ENCODE peak calls at places on chromosome 10, in ten cellular contexts. One of them, this sample, is unnamed.

GRCh38 chr10:58065529-58065815 is 202.2 kb downstream of the IPMK start:
- DNase-seq in kidney: no peak
- DNase-seq in psoas muscle: no peak
- DNase-seq in coronary artery: no peak
- DNase-seq in prostate gland: no peak
- DNase-seq in cardiac fibroblast: no peak
- DNase-seq in progenitor cell of endocrine pancreas: no peak
- DNase-seq in right lobe of liver: no peak
- DNase-seq in Panc1: no peak
- DNase-seq in AG04450: no peak
- DNase-seq in this sample: no peak

GRCh38 chr10:59965899-59966650 is 59.7 kb upstream of the CCDC6 start:
- DNase-seq in kidney: no peak
- DNase-seq in psoas muscle: no peak
- DNase-seq in coronary artery: no peak
- DNase-seq in prostate gland: no peak
- DNase-seq in cardiac fibroblast: no peak
- DNase-seq in progenitor cell of endocrine pancreas: no peak
- DNase-seq in right lobe of liver: no peak
- DNase-seq in Panc1: no peak
- DNase-seq in AG04450: no peak
- DNase-seq in this sample: no peak

GRCh38 chr10:3142146-3142875 is 30.3 kb downstream of the PITRM1 start:
- DNase-seq in kidney: peak; percentile 55
- DNase-seq in psoas muscle: no peak
- DNase-seq in coronary artery: no peak
- DNase-seq in prostate gland: no peak
- DNase-seq in cardiac fibroblast: no peak
- DNase-seq in progenitor cell of endocrine pancreas: no peak
- DNase-seq in right lobe of liver: no peak
- DNase-seq in Panc1: no peak
- DNase-seq in AG04450: no peak
- DNase-seq in this sample: no peak

GRCh38 chr10:101120884-101121660 is 10.0 kb upstream of the TLX1 start:
- DNase-seq in kidney: peak; percentile 67
- DNase-seq in psoas muscle: no peak
- DNase-seq in coronary artery: no peak
- DNase-seq in prostate gland: no peak
- DNase-seq in cardiac fibroblast: peak; percentile 13
- DNase-seq in progenitor cell of endocrine pancreas: no peak
- DNase-seq in right lobe of liver: peak; percentile 80
- DNase-seq in Panc1: no peak
- DNase-seq in AG04450: no peak
- DNase-seq in this sample: no peak

GRCh38 chr10:123847686-123848432 is 43.7 kb downstream of the CPXM2 start:
- DNase-seq in kidney: no peak
- DNase-seq in psoas muscle: no peak
- DNase-seq in coronary artery: no peak
- DNase-seq in prostate gland: no peak
- DNase-seq in cardiac fibroblast: peak; percentile 34
- DNase-seq in progenitor cell of endocrine pancreas: no peak
- DNase-seq in right lobe of liver: no peak
- DNase-seq in Panc1: no peak
- DNase-seq in AG04450: no peak
- DNase-seq in this sample: no peak

GRCh38 chr10:97762816-97763215 is 9.0 kb downstream of the SFRP5 start:
- DNase-seq in kidney: no peak
- DNase-seq in psoas muscle: no peak
- DNase-seq in coronary artery: no peak
- DNase-seq in prostate gland: no peak
- DNase-seq in cardiac fibroblast: no peak
- DNase-seq in progenitor cell of endocrine pancreas: no peak
- DNase-seq in right lobe of liver: peak; percentile 35
- DNase-seq in Panc1: no peak
- DNase-seq in AG04450: no peak
- DNase-seq in this sample: no peak

GRCh38 chr10:54985732-54986131 is 184.7 kb upstream of the PCDH15 start:
- DNase-seq in kidney: no peak
- DNase-seq in psoas muscle: no peak
- DNase-seq in coronary artery: no peak
- DNase-seq in prostate gland: no peak
- DNase-seq in cardiac fibroblast: peak; percentile 1
- DNase-seq in progenitor cell of endocrine pancreas: no peak
- DNase-seq in right lobe of liver: no peak
- DNase-seq in Panc1: no peak
- DNase-seq in AG04450: no peak
- DNase-seq in this sample: no peak

GRCh38 chr10:89207181-89207800 is at the start of gene CH25H:
- DNase-seq in kidney: peak; percentile 94
- DNase-seq in psoas muscle: peak; percentile 75
- DNase-seq in coronary artery: peak; percentile 86
- DNase-seq in prostate gland: peak; percentile 50
- DNase-seq in cardiac fibroblast: peak; percentile 84
- DNase-seq in progenitor cell of endocrine pancreas: peak; percentile 34
- DNase-seq in right lobe of liver: peak; percentile 71
- DNase-seq in Panc1: peak; percentile 5
- DNase-seq in AG04450: no peak
- DNase-seq in this sample: no peak

GRCh38 chr10:114881916-114882315 is 56.1 kb upstream of the TRUB1 start:
- DNase-seq in kidney: no peak
- DNase-seq in psoas muscle: no peak
- DNase-seq in coronary artery: no peak
- DNase-seq in prostate gland: no peak
- DNase-seq in cardiac fibroblast: no peak
- DNase-seq in progenitor cell of endocrine pancreas: no peak
- DNase-seq in right lobe of liver: no peak
- DNase-seq in Panc1: no peak
- DNase-seq in AG04450: no peak
- DNase-seq in this sample: no peak

GRCh38 chr10:114881462-114881861 is 56.5 kb upstream of the TRUB1 start:
- DNase-seq in kidney: no peak
- DNase-seq in psoas muscle: no peak
- DNase-seq in coronary artery: no peak
- DNase-seq in prostate gland: no peak
- DNase-seq in cardiac fibroblast: no peak
- DNase-seq in progenitor cell of endocrine pancreas: no peak
- DNase-seq in right lobe of liver: no peak
- DNase-seq in Panc1: no peak
- DNase-seq in AG04450: no peak
- DNase-seq in this sample: no peak

GRCh38 chr10:114879093-114879492 is 57.5 kb downstream of the FHIP2A start:
- DNase-seq in kidney: no peak
- DNase-seq in psoas muscle: no peak
- DNase-seq in coronary artery: no peak
- DNase-seq in prostate gland: no peak
- DNase-seq in cardiac fibroblast: no peak
- DNase-seq in progenitor cell of endocrine pancreas: no peak
- DNase-seq in right lobe of liver: no peak
- DNase-seq in Panc1: no peak
- DNase-seq in AG04450: no peak
- DNase-seq in this sample: no peak

GRCh38 chr10:114877301-114877644 is 55.7 kb downstream of the FHIP2A start:
- DNase-seq in kidney: no peak
- DNase-seq in psoas muscle: no peak
- DNase-seq in coronary artery: no peak
- DNase-seq in prostate gland: no peak
- DNase-seq in cardiac fibroblast: no peak
- DNase-seq in progenitor cell of endocrine pancreas: no peak
- DNase-seq in right lobe of liver: no peak
- DNase-seq in Panc1: no peak
- DNase-seq in AG04450: no peak
- DNase-seq in this sample: no peak

GRCh38 chr10:114879541-114880158 is 58.1 kb downstream of the FHIP2A start:
- DNase-seq in kidney: no peak
- DNase-seq in psoas muscle: no peak
- DNase-seq in coronary artery: no peak
- DNase-seq in prostate gland: no peak
- DNase-seq in cardiac fibroblast: peak; percentile 57
- DNase-seq in progenitor cell of endocrine pancreas: no peak
- DNase-seq in right lobe of liver: no peak
- DNase-seq in Panc1: no peak
- DNase-seq in AG04450: no peak
- DNase-seq in this sample: no peak
- TF ChIP-seq CTCF in kidney: peak; percentile 48
- TF ChIP-seq CTCF in psoas muscle: peak; percentile 43
- TF ChIP-seq CTCF in coronary artery: no peak
- TF ChIP-seq CTCF in prostate gland: no peak
- TF ChIP-seq CTCF in cardiac fibroblast: peak; percentile 76
- TF ChIP-seq CTCF in progenitor cell of endocrine pancreas: peak; percentile 62
- TF ChIP-seq CTCF in right lobe of liver: peak; percentile 61
- TF ChIP-seq CTCF in Panc1: peak; percentile 97
- TF ChIP-seq CTCF in AG04450: peak; percentile 64
- TF ChIP-seq CTCF in this sample: peak; percentile 44

GRCh38 chr10:103710490-103710889 is 144.9 kb downstream of the SH3PXD2A start:
- DNase-seq in kidney: no peak
- DNase-seq in psoas muscle: no peak
- DNase-seq in coronary artery: no peak
- DNase-seq in prostate gland: no peak
- DNase-seq in cardiac fibroblast: no peak
- DNase-seq in progenitor cell of endocrine pancreas: no peak
- DNase-seq in right lobe of liver: no peak
- DNase-seq in Panc1: no peak
- DNase-seq in AG04450: no peak
- DNase-seq in this sample: no peak

GRCh38 chr10:103709341-103709920 is 145.9 kb downstream of the SH3PXD2A start:
- DNase-seq in kidney: no peak
- DNase-seq in psoas muscle: no peak
- DNase-seq in coronary artery: no peak
- DNase-seq in prostate gland: no peak
- DNase-seq in cardiac fibroblast: peak; percentile 60
- DNase-seq in progenitor cell of endocrine pancreas: no peak
- DNase-seq in right lobe of liver: no peak
- DNase-seq in Panc1: no peak
- DNase-seq in AG04450: no peak
- DNase-seq in this sample: no peak

GRCh38 chr10:103712898-103713498 is 142.4 kb downstream of the SH3PXD2A start:
- DNase-seq in kidney: peak; percentile 79
- DNase-seq in psoas muscle: peak; percentile 75
- DNase-seq in coronary artery: no peak
- DNase-seq in prostate gland: peak; percentile 81
- DNase-seq in cardiac fibroblast: peak; percentile 86
- DNase-seq in progenitor cell of endocrine pancreas: peak; percentile 75
- DNase-seq in right lobe of liver: no peak
- DNase-seq in Panc1: peak; percentile 67
- DNase-seq in AG04450: peak; percentile 58
- DNase-seq in this sample: peak; percentile 79

GRCh38 chr10:103712146-103712545 is 143.2 kb downstream of the SH3PXD2A start:
- DNase-seq in kidney: peak; percentile 45
- DNase-seq in psoas muscle: no peak
- DNase-seq in coronary artery: no peak
- DNase-seq in prostate gland: no peak
- DNase-seq in cardiac fibroblast: no peak
- DNase-seq in progenitor cell of endocrine pancreas: no peak
- DNase-seq in right lobe of liver: no peak
- DNase-seq in Panc1: no peak
- DNase-seq in AG04450: no peak
- DNase-seq in this sample: no peak

GRCh38 chr10:103711351-103711994 is 143.9 kb downstream of the SH3PXD2A start:
- DNase-seq in kidney: no peak
- DNase-seq in psoas muscle: no peak
- DNase-seq in coronary artery: no peak
- DNase-seq in prostate gland: no peak
- DNase-seq in cardiac fibroblast: no peak
- DNase-seq in progenitor cell of endocrine pancreas: no peak
- DNase-seq in right lobe of liver: no peak
- DNase-seq in Panc1: no peak
- DNase-seq in AG04450: no peak
- DNase-seq in this sample: no peak
- TF ChIP-seq CTCF in kidney: no peak
- TF ChIP-seq CTCF in psoas muscle: no peak
- TF ChIP-seq CTCF in coronary artery: no peak
- TF ChIP-seq CTCF in prostate gland: no peak
- TF ChIP-seq CTCF in cardiac fibroblast: peak; percentile 1
- TF ChIP-seq CTCF in progenitor cell of endocrine pancreas: peak; percentile 27
- TF ChIP-seq CTCF in right lobe of liver: peak; percentile 15
- TF ChIP-seq CTCF in Panc1: no peak
- TF ChIP-seq CTCF in AG04450: peak; percentile 18
- TF ChIP-seq CTCF in this sample: no peak

DNA sequence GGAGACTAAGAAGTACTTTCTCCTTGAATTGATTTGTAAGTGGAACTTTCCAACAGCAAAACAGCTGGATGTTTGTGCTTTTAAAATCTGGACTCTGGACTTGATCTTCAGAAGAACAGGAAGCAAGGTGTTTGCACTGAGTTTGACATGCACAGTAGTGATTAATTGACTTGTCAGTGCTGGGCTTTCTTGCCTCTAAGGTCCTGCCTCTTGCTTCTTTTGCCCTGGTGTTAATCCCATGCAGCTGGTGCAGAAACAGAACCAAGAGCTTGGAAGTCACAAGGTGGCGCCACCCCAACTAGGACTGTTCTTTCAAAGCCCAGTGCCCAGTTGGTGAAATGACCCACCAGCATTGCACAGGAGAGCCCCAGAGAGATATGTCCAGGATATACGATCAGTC is 66.8 kb upstream of the SEPHS1 start:
- DNase-seq in kidney: no peak
- DNase-seq in psoas muscle: no peak
- DNase-seq in coronary artery: no peak
- DNase-seq in prostate gland: no peak
- DNase-seq in cardiac fibroblast: peak; percentile 31
- DNase-seq in progenitor cell of endocrine pancreas: no peak
- DNase-seq in right lobe of liver: no peak
- DNase-seq in Panc1: no peak
- DNase-seq in AG04450: no peak
- DNase-seq in this sample: no peak
- TF ChIP-seq CTCF in kidney: no peak
- TF ChIP-seq CTCF in psoas muscle: no peak
- TF ChIP-seq CTCF in coronary artery: no peak
- TF ChIP-seq CTCF in prostate gland: no peak
- TF ChIP-seq CTCF in cardiac fibroblast: no peak
- TF ChIP-seq CTCF in progenitor cell of endocrine pancreas: peak; percentile 29
- TF ChIP-seq CTCF in right lobe of liver: peak; percentile 29
- TF ChIP-seq CTCF in Panc1: peak; percentile 55
- TF ChIP-seq CTCF in AG04450: peak; percentile 33
- TF ChIP-seq CTCF in this sample: peak; percentile 22

DNA sequence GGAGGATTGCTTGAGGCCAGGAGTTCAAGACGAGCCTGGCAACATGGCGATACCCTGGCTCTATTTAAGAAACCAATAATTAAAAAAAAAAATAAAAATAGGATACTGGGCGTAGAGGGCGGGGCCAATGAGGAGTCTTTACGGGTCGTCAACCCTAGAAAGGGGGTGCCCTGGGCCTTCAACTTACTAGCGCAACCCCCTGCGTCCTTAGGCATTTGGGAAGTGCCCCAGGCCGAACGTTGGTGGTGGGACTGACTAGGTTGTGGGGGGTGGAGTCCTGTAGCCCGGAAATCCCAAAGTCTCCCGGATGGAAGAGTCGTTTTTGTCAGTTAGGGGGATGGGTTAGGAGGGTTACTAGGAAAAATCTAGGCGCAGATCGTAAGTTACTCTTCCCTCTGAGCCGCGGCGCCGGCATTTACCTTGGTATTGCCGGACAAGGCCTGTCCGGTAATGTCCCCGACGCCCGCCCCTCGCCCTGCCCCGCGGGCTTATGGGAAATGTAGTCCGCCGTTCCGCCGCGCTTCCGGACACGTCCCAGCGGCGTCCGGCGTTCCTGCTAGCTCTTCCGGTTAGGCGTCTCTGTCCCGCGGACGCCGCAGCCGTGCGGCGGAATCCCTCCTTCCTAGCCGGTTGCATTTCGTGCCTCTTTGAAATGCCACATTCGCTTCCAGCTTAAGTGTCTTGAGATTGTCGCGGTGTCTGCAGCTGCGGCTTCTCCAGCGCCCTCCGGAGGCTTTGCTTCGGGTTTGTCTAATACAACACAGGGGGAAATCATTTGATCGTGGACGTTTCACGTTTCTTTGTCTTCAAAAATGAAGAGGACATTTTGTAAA is 1.3 kb upstream of the ACBD5 start:
- DNase-seq in kidney: peak; percentile 97
- DNase-seq in psoas muscle: peak; percentile 93
- DNase-seq in coronary artery: peak; percentile 94
- DNase-seq in prostate gland: peak; percentile 91
- DNase-seq in cardiac fibroblast: peak; percentile 95
- DNase-seq in progenitor cell of endocrine pancreas: peak; percentile 82
- DNase-seq in right lobe of liver: peak; percentile 95
- DNase-seq in Panc1: peak; percentile 67
- DNase-seq in AG04450: peak; percentile 81
- DNase-seq in this sample: peak; percentile 27
- TF ChIP-seq CTCF in kidney: peak; percentile 9
- TF ChIP-seq CTCF in psoas muscle: peak; percentile 27
- TF ChIP-seq CTCF in coronary artery: no peak
- TF ChIP-seq CTCF in prostate gland: peak; percentile 77
- TF ChIP-seq CTCF in cardiac fibroblast: peak; percentile 21
- TF ChIP-seq CTCF in progenitor cell of endocrine pancreas: peak; percentile 38
- TF ChIP-seq CTCF in right lobe of liver: peak; percentile 9
- TF ChIP-seq CTCF in Panc1: no peak
- TF ChIP-seq CTCF in AG04450: peak; percentile 29
- TF ChIP-seq CTCF in this sample: peak; percentile 51

This sample was measured in D721Med.